ENCODE peak calls at places on chromosomes 2 and 18, in five cellular contexts. P is activated naive CD8-positive, alpha-beta T cell treated with anti-CD3 and anti-CD28 coated beads for 36 hours; B is GM06990; G is activated CD8-positive, alpha-beta memory T cell treated with anti-CD3 and anti-CD28 coated beads for 24 hours; A is HEK293T. D is an unnamed sample.
A peak's percentile ranks its signal among the peaks of the same experiment; 100 is the strongest.

GRCh38 chr2:209686417-209686816 is 85.2 kb upstream of the UNC80 start:
- DNase-seq in P (no peak), B (no peak), G (no peak), A (no peak), D (no peak)

GRCh38 chr2:219426534-219427136 is 8.0 kb upstream of the SPEG start:
- DNase-seq in P (no peak), B (no peak), G (no peak), A (no peak), D (no peak)

GRCh38 chr2:96374211-96374951 is 38.8 kb downstream of the NCAPH start:
- DNase-seq in P (no peak), B (no peak), G (no peak), A (no peak), D (no peak)

GRCh38 chr2:25362564-25363145 is 20.9 kb upstream of the DNMT3A start:
- DNase-seq in P (peak; percentile 65), B (peak; percentile 87), G (peak; percentile 84), A (no peak), D (no peak)

GRCh38 chr2:205024822-205025518 is 479.7 kb downstream of the PARD3B start:
- DNase-seq in P (peak; percentile 14), B (no peak), G (no peak), A (peak; percentile 26), D (no peak)

GRCh38 chr2:229346801-229347540 is 75.9 kb upstream of the PID1 start:
- DNase-seq in P (no peak), B (no peak), G (no peak), A (no peak), D (no peak)

GRCh38 chr2:104388296-104388695 is 465.6 kb upstream of the POU3F3 start:
- DNase-seq in P (no peak), B (no peak), G (no peak), A (no peak), D (no peak)

GRCh38 chr2:174325932-174326879 is 8.5 kb upstream of the SP9 start:
- DNase-seq in P (peak; percentile 29), B (peak; percentile 36), G (peak; percentile 71), A (no peak), D (no peak)

GRCh38 chr2:72883356-72883962 is 3.7 kb upstream of the SPR start:
- DNase-seq in P (no peak), B (no peak), G (no peak), A (peak; percentile 54), D (no peak)

GRCh38 chr2:209648714-209649113 is 122.9 kb upstream of the UNC80 start:
- DNase-seq in P (no peak), B (no peak), G (no peak), A (no peak), D (no peak)

GRCh38 chr2:15943914-15944313 is 3.6 kb downstream of the MYCN start:
- DNase-seq in P (no peak), B (no peak), G (no peak), A (no peak), D (no peak)

GRCh38 chr18:32261003-32261402 is 71.2 kb downstream of the MEP1B start:
- DNase-seq in P (no peak), B (no peak), G (no peak), A (peak; percentile 57), D (no peak)

GRCh38 chr2:146392191-146392590 is 1452.6 kb upstream of the ACVR2A start:
- DNase-seq in P (no peak), B (no peak), G (no peak), A (no peak), D (no peak)

D was measured in esophagus muscularis mucosa.